ENCODE peak calls at places on chromosome 1, in eight cellular contexts. H, Q, P, L, C, Z, S and J are unnamed samples. For H3K4me1, the result is how much of the 10 kb centered on the place peaks cover.

GRCh38 chr1:169584483-169585144 is 1.7 kb downstream of the F5 start:
- DNase-seq in H (no peak), Q (no peak), P (peak), L (no peak), C (no peak), Z (peak), S (no peak), J (no peak)

GRCh38 chr1:9835404-9835757 is 11.6 kb upstream of the CLSTN1 start:
- DNase-seq in H (no peak), Q (no peak), P (no peak), L (no peak), C (no peak), Z (no peak), S (no peak), J (no peak)

GRCh38 chr1:153400244-153400643 is 9.4 kb upstream of the S100A8 start:
- DNase-seq in H (no peak), Q (peak), P (no peak), L (no peak), C (no peak), Z (no peak), S (no peak), J (no peak)

GRCh38 chr1:119084651-119085262 is 55.7 kb downstream of the WARS2 start:
- DNase-seq in H (no peak), Q (no peak), P (no peak), L (no peak), C (no peak), Z (no peak), S (no peak), J (no peak)

GRCh38 chr1:227894306-227894721 is 53.4 kb downstream of the WNT9A start:
- DNase-seq in H (no peak), Q (peak), P (peak), L (no peak), C (no peak), Z (no peak), S (peak), J (peak)

GRCh38 chr1:212917858-212918257 is 32.5 kb upstream of the VASH2 start:
- DNase-seq in H (no peak), Q (peak), P (no peak), L (no peak), C (no peak), Z (no peak), S (no peak), J (no peak)

GRCh38 chr1:94542088-94542671 is 621 bp upstream of the F3 start:
- DNase-seq in H (peak), Q (peak), P (peak), L (peak), C (peak), Z (peak), S (peak), J (peak)

GRCh38 chr1:201149400-201149799 is 4.9 kb downstream of the TMEM9 start:
- DNase-seq in H (peak), Q (no peak), P (no peak), L (no peak), C (no peak), Z (no peak), S (no peak), J (no peak)

GRCh38 chr1:100847481-100847880 is 47.2 kb downstream of the EXTL2 start:
- DNase-seq in H (no peak), Q (no peak), P (no peak), L (no peak), C (no peak), Z (peak), S (no peak), J (no peak)

GRCh38 chr1:26025517-26025916 is 3.9 kb downstream of the EXTL1 start:
- DNase-seq in H (no peak), Q (no peak), P (no peak), L (no peak), C (no peak), Z (no peak), S (no peak), J (no peak)

GRCh38 chr1:158652721-158653334 is 33.7 kb downstream of the SPTA1 start:
- DNase-seq in H (no peak), Q (no peak), P (no peak), L (no peak), C (no peak), Z (no peak), S (no peak), J (no peak)

GRCh38 chr1:169999357-169999756 is 75.1 kb downstream of the KIFAP3 start:
- DNase-seq in H (no peak), Q (no peak), P (no peak), L (peak), C (peak), Z (peak), S (no peak), J (no peak)

GRCh38 chr1:235073331-235073967 is 55.2 kb downstream of the TOMM20 start:
- DNase-seq in H (no peak), Q (no peak), P (peak), L (peak), C (no peak), Z (peak), S (peak), J (peak)

GRCh38 chr1:156090822-156091188 is 8.5 kb upstream of the MEX3A start:
- DNase-seq in H (peak), Q (peak), P (peak), L (peak), C (no peak), Z (peak), S (peak), J (peak)

GRCh38 chr1:27967884-27968466 is 8.2 kb downstream of the XKR8 start:
- DNase-seq in H (no peak), Q (no peak), P (peak), L (no peak), C (no peak), Z (no peak), S (no peak), J (no peak)

GRCh38 chr1:61887076-61887867 is 145.0 kb downstream of the PATJ start:
- DNase-seq in H (no peak), Q (no peak), P (no peak), L (no peak), C (peak), Z (peak), S (no peak), J (no peak)

GRCh38 chr1:154607084-154607747 is 770 bp downstream of the ADAR start:
- DNase-seq in H (peak), Q (no peak), P (no peak), L (no peak), C (peak), Z (peak), S (no peak), J (no peak)

GRCh38 chr1:181095763-181096184 is 7.3 kb downstream of the IER5 start:
- DNase-seq in H (no peak), Q (no peak), P (no peak), L (no peak), C (no peak), Z (no peak), S (no peak), J (no peak)
- H3K4me1 ChIP-seq in H (half or more), Q (under half), P (under half), L (half or more), C (half or more), Z (half or more), S (half or more), J (under half)

GRCh38 chr1:229952135-229952534 is 114.9 kb upstream of the GALNT2 start:
- DNase-seq in H (no peak), Q (no peak), P (no peak), L (no peak), C (no peak), Z (peak), S (no peak), J (no peak)
- H3K27ac ChIP-seq in H (no peak), Q (no peak), P (no peak), L (no peak), C (no peak), Z (no peak), S (no peak), J (no peak)

GRCh38 chr1:21200767-21201166 is 24.1 kb upstream of the EIF4G3 start:
- DNase-seq in H (no peak), Q (no peak), P (no peak), L (no peak), C (peak), Z (no peak), S (no peak), J (no peak)
- H3K4me3 ChIP-seq in H (no peak), Q (no peak), P (no peak), L (no peak), C (no peak), Z (no peak), S (no peak), J (no peak)

DNA sequence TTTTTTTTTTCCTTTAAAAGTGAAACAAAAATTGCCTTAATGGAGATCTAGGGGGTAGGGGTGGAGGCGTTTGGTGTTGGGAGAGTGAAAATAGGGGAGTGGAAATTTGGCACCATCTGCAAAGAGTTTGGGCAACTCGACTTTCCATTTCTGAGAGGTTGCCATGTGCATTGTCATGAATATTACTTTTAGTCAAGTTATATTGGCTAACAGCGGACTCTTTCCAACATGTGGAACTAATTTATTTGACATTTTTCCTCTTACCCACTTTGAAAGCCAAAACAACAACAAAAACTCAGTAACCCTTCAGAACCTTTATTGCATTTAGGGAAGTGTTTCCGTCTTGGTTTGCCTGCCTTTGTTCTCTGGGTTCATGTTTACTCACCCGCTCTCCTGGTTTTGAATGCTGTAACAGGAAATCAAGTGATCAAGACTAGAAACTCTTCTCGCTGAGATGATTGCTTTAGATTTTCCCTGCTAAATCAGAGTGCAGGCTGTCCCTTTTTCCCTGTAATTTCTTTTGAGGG is 70.4 kb downstream of the CACHD1 start:
- DNase-seq in H (no peak), Q (no peak), P (no peak), L (no peak), C (no peak), Z (no peak), S (no peak), J (no peak)
- H3K4me1 ChIP-seq in H (half or more), Q (under half), P (under half), L (under half), C (under half), Z (under half), S (half or more), J (under half)

DNA sequence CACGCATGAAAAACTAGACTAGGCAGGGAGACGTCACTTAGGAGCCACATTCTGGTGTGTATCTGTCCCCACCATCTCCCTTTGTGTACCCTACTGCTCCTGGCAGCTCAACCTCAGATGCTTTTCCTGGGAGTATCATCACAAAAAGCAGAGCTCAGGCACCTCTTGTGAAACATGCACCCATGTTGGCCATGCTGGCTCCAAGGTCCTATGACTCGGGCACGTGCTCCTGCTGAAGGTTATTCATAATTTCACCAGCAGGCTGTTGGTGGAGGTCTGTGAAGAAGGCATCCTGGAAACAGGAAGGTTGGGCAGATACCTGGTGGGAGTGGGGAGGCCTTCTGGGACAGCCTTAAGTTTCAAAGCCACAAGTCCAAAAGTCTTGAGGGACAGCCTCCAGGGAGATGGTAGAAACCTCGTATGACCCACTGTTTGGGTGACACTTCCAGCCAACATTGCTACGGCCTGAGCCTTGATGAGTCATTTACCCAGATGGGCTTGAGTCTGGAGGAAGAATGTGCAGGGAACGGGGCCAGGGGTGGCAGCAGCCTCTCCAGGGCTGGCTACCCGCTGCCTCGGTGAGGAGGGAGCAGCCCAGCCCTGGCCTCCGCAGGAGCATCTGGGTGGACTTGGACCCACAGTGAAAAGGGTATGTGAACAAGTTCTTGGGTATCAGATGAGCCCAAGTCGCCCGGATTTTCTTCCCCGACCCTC is 75.8 kb downstream of the PGBD5 start:
- DNase-seq in H (no peak), Q (no peak), P (peak), L (no peak), C (peak), Z (no peak), S (no peak), J (no peak)
- H3K27ac ChIP-seq in H (no peak), Q (no peak), P (no peak), L (no peak), C (no peak), Z (no peak), S (no peak), J (no peak)

GRCh38 chr1:179808503-179808902 is 65.4 kb downstream of the FAM163A start:
- DNase-seq in H (no peak), Q (no peak), P (no peak), L (no peak), C (peak), Z (no peak), S (no peak), J (no peak)
- H3K4me3 ChIP-seq in H (no peak), Q (no peak), P (no peak), L (no peak), C (no peak), Z (no peak), S (no peak), J (no peak)

GRCh38 chr1:232675267-232675666 is 45.3 kb upstream of the SIPA1L2 start:
- DNase-seq in H (no peak), Q (peak), P (peak), L (no peak), C (peak), Z (no peak), S (no peak), J (no peak)
- H3K4me1 ChIP-seq in H (under half), Q (under half), P (under half), L (under half), C (under half), Z (under half), S (under half), J (under half)